ENCODE peak calls at places on chromosomes 7 and 10, in four cellular contexts. F is K562, Z is upper lobe of left lung, I is adrenal gland. V is an unnamed sample. For H3K36me3, the result is how much of the 10 kb centered on the place peaks cover.

GRCh38 chr10:84988011-84988410 is 659.6 kb downstream of the CCSER2 start:
- DNase-seq in Z (no peak), I (no peak), F (no peak), V (no peak)

GRCh38 chr10:97498841-97499560 is at the start of gene UBTD1:
- DNase-seq in F (peak), I (peak), Z (peak), V (peak)

GRCh38 chr10:130067893-130068292 is 42.7 kb downstream of the C10orf143 start:
- DNase-seq in F (no peak), I (no peak), Z (no peak), V (no peak)

GRCh38 chr10:110006358-110007170 is 1.2 kb upstream of the ADD3 start:
- DNase-seq in F (peak), Z (no peak), I (peak), V (no peak)

GRCh38 chr7:54904986-54905385 is 113.8 kb upstream of the EGFR start:
- DNase-seq in F (no peak), I (no peak), Z (no peak), V (no peak)

GRCh38 chr10:86659721-86660438 is 5.5 kb downstream of the OPN4 start:
- DNase-seq in F (no peak), Z (peak), I (peak), V (no peak)

GRCh38 chr7:45885264-45885882 is 2.9 kb upstream of the IGFBP1 start:
- DNase-seq in I (no peak), Z (peak), F (no peak), V (no peak)

GRCh38 chr10:77505431-77506334 is 131.9 kb downstream of the KCNMA1 start:
- DNase-seq in Z (no peak), I (no peak), F (no peak), V (no peak)

GRCh38 chr7:76225951-76226350 is 24.3 kb downstream of the SRRM3 start:
- DNase-seq in Z (no peak), I (no peak), F (no peak), V (no peak)

GRCh38 chr10:63977329-63977923 is 456.2 kb downstream of the REEP3 start:
- DNase-seq in I (no peak), Z (no peak), F (peak), V (no peak)

GRCh38 chr7:72183835-72184234 is 228.3 kb downstream of the CALN1 start:
- DNase-seq in I (no peak), Z (no peak), F (peak), V (no peak)

GRCh38 chr10:28331821-28332220 is 29.0 kb upstream of the MPP7 start:
- DNase-seq in I (no peak), Z (no peak), F (no peak), V (no peak)

GRCh38 chr10:48478980-48479811 is 125.7 kb downstream of the ARHGAP22 start:
- DNase-seq in I (no peak), F (no peak), Z (peak), V (no peak)

GRCh38 chr7:6614941-6615737 is at the start of gene ZNF853:
- DNase-seq in F (peak), Z (peak), I (no peak), V (no peak)

GRCh38 chr7:35893649-35894048 is 92.8 kb downstream of the SEPTIN7 start:
- DNase-seq in F (no peak), I (no peak), Z (no peak), V (no peak)

GRCh38 chr10:19638173-19638872 is 177.9 kb upstream of the PLXDC2 start:
- DNase-seq in Z (no peak), F (no peak), I (peak), V (no peak)

GRCh38 chr10:51224610-51225230 is 150.4 kb downstream of the PRKG1 start:
- DNase-seq in Z (no peak), I (no peak), F (no peak), V (no peak)

GRCh38 chr7:111540199-111540815 is 22.0 kb downstream of the IMMP2L start:
- DNase-seq in F (no peak), Z (no peak), I (no peak), V (no peak)

GRCh38 chr10:44300666-44301649 is 83.9 kb downstream of the CXCL12 start:
- DNase-seq in Z (no peak), F (no peak), I (peak), V (no peak)

GRCh38 chr7:150992833-150993302 is 2.1 kb downstream of the NOS3 start:
- DNase-seq in I (peak), Z (no peak), F (peak), V (no peak)

GRCh38 chr7:5423272-5423843 is at the start of gene TNRC18:
- DNase-seq in F (peak), I (peak), Z (peak), V (peak)
- TF ChIP-seq POLR2A in F (no peak), I (peak), Z (no peak), V (peak)

GRCh38 chr7:2522780-2523433 is 3.3 kb downstream of the LFNG start:
- DNase-seq in Z (peak), F (no peak), I (peak), V (peak)

GRCh38 chr7:2523461-2523905 is 3.9 kb downstream of the LFNG start:
- DNase-seq in I (peak), F (no peak), Z (peak), V (peak)

GRCh38 chr7:2521341-2521745 is 1.8 kb downstream of the LFNG start:
- DNase-seq in I (no peak), Z (peak), F (no peak), V (no peak)

GRCh38 chr7:2520808-2521146 is 1.2 kb downstream of the LFNG start:
- DNase-seq in Z (no peak), F (no peak), I (no peak), V (no peak)

DNA sequence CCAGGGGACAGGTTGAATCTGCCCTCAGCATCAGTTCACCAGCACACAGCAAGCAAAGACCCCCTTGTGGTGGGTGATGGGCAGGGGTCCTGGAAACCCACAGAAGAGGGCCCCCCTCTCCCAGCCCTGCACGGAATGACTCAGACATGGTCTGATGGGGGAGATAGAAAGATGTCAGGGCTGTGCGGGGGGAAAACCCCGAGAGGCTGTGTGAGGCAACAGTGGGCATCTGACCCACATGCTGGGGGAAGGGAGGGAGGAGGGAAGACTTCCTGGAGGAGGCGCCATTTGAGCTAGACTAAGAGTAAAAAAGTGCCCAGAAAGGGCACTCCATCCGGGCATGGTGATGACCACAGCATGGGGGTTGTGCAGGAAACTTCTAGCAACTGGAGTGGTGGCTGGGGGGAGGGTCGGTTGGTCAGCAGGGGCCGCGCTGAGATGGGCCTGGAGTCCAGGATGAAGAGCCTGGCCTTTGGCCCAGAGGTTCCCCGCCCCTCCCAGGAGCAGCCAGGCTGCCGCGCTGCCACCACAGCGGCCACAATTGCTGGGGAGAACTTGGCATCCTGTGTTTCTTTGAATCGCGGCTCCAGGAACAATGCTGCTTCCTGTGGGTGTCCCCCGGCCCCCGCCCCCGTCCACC is 2.5 kb downstream of the LFNG start:
- DNase-seq in Z (peak), F (no peak), I (peak), V (no peak)
- TF ChIP-seq CTCF in Z (no peak), F (no peak), I (no peak), V (no peak)

GRCh38 chr10:13182424-13182823 is 21.1 kb downstream of the MCM10 start:
- DNase-seq in I (no peak), F (no peak), Z (no peak), V (no peak)

GRCh38 chr10:13184726-13185514 is 23.6 kb downstream of the MCM10 start:
- DNase-seq in F (no peak), I (no peak), Z (no peak), V (peak)

GRCh38 chr10:13183625-13184024 is 22.3 kb downstream of the MCM10 start:
- DNase-seq in Z (no peak), F (no peak), I (no peak), V (no peak)

DNA sequence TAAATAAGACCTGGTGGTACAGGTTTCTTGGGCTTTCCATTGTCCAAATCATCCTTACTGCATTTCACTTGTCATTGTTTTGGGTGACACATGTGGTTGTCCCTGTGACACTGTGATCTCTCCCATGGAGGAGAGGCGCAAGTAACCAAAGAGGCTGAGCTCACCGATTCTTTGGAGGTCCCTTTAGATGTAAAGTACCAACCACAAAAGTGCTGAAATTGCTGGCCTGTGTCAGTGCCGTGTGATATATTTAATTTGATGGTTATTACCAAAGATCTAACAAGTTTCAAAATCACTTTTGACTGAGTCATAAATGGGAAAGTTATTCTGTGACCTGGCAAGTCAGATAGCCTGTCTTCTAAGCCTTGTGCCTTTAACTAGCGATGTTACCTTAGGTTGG is 19.4 kb downstream of the MCM10 start:
- DNase-seq in F (no peak), Z (no peak), I (no peak), V (no peak)
- H3K36me3 ChIP-seq in F (half or more), Z (under half), I (under half), V (under half)

DNA sequence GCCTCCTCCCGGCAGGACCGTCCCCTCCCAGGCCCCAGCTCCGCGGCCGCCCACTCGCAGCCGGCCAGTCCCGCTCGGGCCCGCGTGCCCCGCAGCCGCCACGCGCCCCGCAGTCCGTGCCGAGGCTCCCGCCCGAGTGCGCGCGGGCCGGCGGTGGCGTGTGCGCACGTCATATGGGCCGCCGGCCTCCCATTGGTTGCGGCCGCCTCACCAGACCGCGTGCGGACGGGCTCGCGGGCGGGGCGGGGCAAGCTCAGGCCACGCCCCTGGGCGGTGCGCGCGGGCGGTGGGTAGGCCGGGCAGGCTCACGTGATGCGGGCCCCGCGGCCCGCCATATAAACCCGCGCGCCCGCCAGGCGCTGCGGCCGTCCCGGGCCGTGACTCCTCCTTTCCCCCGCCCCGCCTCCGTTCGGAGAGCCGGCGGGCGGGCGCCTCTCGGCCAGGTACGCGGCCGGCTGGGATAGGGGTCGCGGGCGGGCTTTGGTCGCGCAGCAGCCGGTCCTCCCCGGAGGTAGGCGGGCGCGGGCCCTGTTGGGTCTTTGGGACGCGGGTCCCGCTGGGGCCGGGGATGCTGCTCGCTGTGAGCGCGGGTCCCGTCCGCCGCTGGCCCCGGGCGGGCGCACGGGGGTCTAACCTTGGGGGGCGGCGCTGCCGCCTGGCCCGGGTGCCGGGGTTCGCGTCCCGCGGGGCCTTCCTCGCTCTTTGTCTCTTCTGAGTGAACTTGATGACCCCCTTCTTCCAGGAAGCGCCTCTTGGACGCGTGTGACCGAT is at the start of gene INSIG1:
- DNase-seq in I (peak), F (peak), Z (peak), V (peak)
- TF ChIP-seq POLR2A in I (peak), F (peak), Z (no peak), V (peak)

V was measured in prostate gland.